ENCODE peak calls at places on chromosomes 2 and 18, in five cellular contexts. R is PC-3, D is HCT116, T is neural progenitor cell, J is GM23338. S is an unnamed sample.
A peak's percentile ranks its signal among the peaks of the same experiment; 100 is the strongest.

GRCh38 chr2:75053484-75054112 is 95.2 kb downstream of the POLE4 start:
- DNase-seq in R (peak; percentile 77), D (peak; percentile 36), T (peak; percentile 77), J (peak; percentile 92), S (peak; percentile 70)

GRCh38 chr2:27710640-27711430 is 47.1 kb downstream of the SLC4A1AP start:
- DNase-seq in R (no peak), D (no peak), T (no peak), J (no peak), S (no peak)

GRCh38 chr2:215022418-215022817 is 116.0 kb downstream of the ABCA12 start:
- DNase-seq in R (peak; percentile 13), D (no peak), T (no peak), J (peak; percentile 9), S (no peak)

GRCh38 chr2:170271340-170271739 is 93.4 kb downstream of the MYO3B start:
- DNase-seq in R (no peak), D (no peak), T (no peak), J (no peak), S (no peak)

GRCh38 chr2:224546926-224547325 is 38.2 kb downstream of the CUL3 start:
- DNase-seq in R (no peak), D (no peak), T (no peak), J (no peak), S (no peak)

GRCh38 chr2:170502400-170503135 is 212.6 kb upstream of the SP5 start:
- DNase-seq in R (no peak), D (no peak), T (peak; percentile 13), J (peak; percentile 72), S (no peak)

GRCh38 chr2:126855606-126856005 is 43.1 kb upstream of the TEX51 start:
- DNase-seq in R (no peak), D (no peak), T (no peak), J (no peak), S (no peak)

GRCh38 chr2:166179201-166179600 is 51.4 kb upstream of the SCN1A start:
- DNase-seq in R (peak; percentile 62), D (no peak), T (no peak), J (no peak), S (no peak)

GRCh38 chr2:202721621-202722020 is 86.9 kb downstream of the FAM117B start:
- DNase-seq in R (no peak), D (no peak), T (no peak), J (peak; percentile 26), S (peak; percentile 30)

GRCh38 chr2:172232638-172233253 is 130.0 kb upstream of the DLX2 start:
- DNase-seq in R (no peak), D (no peak), T (no peak), J (no peak), S (no peak)

GRCh38 chr18:9608298-9608697 is 6.1 kb downstream of the PPP4R1 start:
- DNase-seq in R (no peak), D (no peak), T (no peak), J (no peak), S (no peak)

GRCh38 chr2:8799004-8799403 is 38.4 kb downstream of the KIDINS220 start:
- DNase-seq in R (no peak), D (no peak), T (no peak), J (no peak), S (no peak)

GRCh38 chr2:8158714-8159113 is 523.1 kb upstream of the ID2 start:
- DNase-seq in R (no peak), D (no peak), T (no peak), J (peak; percentile 13), S (no peak)

GRCh38 chr2:68196120-68196716 is 38.5 kb downstream of the PNO1 start:
- DNase-seq in R (peak; percentile 76), D (no peak), T (peak; percentile 50), J (peak; percentile 55), S (peak; percentile 40)

GRCh38 chr18:10851824-10852225 is 297.5 kb downstream of the PIEZO2 start:
- DNase-seq in R (peak; percentile 75), D (peak; percentile 27), T (peak; percentile 62), J (peak; percentile 78), S (peak; percentile 79)

GRCh38 chr2:163713534-163714311 is 22.1 kb downstream of the FIGN start:
- DNase-seq in R (no peak), D (no peak), T (peak; percentile 79), J (peak; percentile 47), S (no peak)

GRCh38 chr2:177078416-177078815 is 134.2 kb upstream of the HNRNPA3 start:
- DNase-seq in R (no peak), D (no peak), T (no peak), J (no peak), S (peak; percentile 5)

GRCh38 chr18:26700201-26700600 is 151.8 kb upstream of the KCTD1 start:
- DNase-seq in R (no peak), D (no peak), T (no peak), J (no peak), S (no peak)

GRCh38 chr18:26702023-26702422 is 153.7 kb upstream of the KCTD1 start:
- DNase-seq in R (no peak), D (no peak), T (no peak), J (no peak), S (no peak)

GRCh38 chr18:26700728-26701127 is 152.4 kb upstream of the KCTD1 start:
- DNase-seq in R (no peak), D (no peak), T (no peak), J (no peak), S (no peak)

GRCh38 chr18:26706796-26707406 is 158.5 kb upstream of the KCTD1 start:
- DNase-seq in R (no peak), D (no peak), T (no peak), J (no peak), S (no peak)

GRCh38 chr18:26703170-26703933 is 155.0 kb upstream of the KCTD1 start:
- DNase-seq in R (no peak), D (no peak), T (no peak), J (peak; percentile 52), S (peak; percentile 16)
- H3K4me3 ChIP-seq in R (no peak overlapping the region), D (no peak overlapping the region), T (no peak overlapping the region), J (no peak overlapping the region), S (no peak overlapping the region)

DNA sequence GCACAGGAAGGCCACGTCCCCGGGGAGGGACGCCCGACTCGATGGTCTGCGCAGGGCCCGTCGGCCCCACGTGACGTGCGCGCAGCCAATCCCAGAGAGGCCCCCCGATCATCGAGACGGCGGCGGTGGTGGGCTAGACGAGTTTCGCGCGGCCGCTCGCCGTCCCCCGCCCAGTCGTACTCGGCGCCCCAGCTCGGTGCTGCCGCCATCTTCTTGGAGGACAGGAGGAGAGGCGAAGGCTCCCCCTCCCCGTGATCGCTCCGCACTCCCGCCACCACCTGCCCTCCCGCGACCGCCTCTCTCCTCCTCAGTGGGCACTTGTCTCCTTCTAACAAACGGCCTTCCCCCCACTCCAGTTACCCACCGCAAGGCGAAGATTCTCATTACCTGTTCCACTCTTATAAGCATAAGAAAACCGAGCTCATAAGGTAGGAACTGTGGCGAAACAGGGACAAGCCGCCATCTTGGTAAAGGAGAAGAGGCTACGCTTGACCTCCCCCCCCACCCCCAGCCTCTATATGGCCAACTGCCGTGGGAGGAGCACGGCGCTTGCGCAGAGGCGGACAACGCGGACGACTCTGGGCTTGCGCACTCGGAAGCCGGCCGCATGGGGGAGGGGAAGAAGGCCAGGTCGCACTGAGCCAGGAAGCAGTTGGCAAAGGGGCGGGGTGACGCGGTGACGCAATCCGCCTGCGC is at the start of gene HDLBP:
- DNase-seq in R (peak; percentile 97), D (peak; percentile 97), T (peak; percentile 100), J (peak; percentile 99), S (peak; percentile 100)
- TF ChIP-seq CTCF in R (peak; percentile 58), D (no peak), T (peak; percentile 62), J (peak; percentile 59), S (peak; percentile 61)

DNA sequence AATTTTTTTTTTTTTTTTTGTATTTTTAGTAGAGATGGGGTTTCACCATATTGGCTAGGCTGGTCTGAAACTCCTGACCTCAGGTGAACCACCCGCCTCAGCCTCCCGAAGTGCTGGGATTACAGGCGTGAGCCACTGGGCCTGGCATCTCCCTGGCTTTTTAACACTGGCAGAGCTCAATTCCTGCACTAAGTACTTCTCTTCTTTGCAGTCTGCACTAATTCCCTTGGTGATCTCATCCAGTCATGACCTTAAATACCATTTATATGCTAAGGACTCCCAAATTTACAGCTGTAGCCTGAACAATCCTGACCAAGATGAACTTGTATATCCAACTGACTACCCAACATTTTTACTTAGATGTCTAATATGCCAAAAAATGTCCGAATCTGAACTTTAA is 10.2 kb downstream of the PREPL start:
- DNase-seq in R (no peak), D (no peak), T (no peak), J (peak; percentile 6), S (no peak)
- TF ChIP-seq EZH2phosphoT487 in R (no peak), D (no peak), T (no peak), J (no peak), S (no peak)

GRCh38 chr2:216693414-216694100 is 1.8 kb downstream of the IGFBP5 start:
- DNase-seq in R (no peak), D (no peak), T (peak; percentile 39), J (peak; percentile 22), S (no peak)

GRCh38 chr2:216694826-216695217 is 527 bp downstream of the IGFBP5 start:
- DNase-seq in R (no peak), D (no peak), T (peak; percentile 43), J (peak; percentile 39), S (no peak)

GRCh38 chr2:216692636-216693413 is 2.5 kb downstream of the IGFBP5 start:
- DNase-seq in R (peak; percentile 80), D (peak; percentile 38), T (peak; percentile 94), J (peak; percentile 84), S (peak; percentile 88)

GRCh38 chr2:216695401-216695821 is at the start of gene IGFBP5:
- DNase-seq in R (peak; percentile 81), D (no peak), T (peak; percentile 94), J (peak; percentile 94), S (peak; percentile 94)

DNA sequence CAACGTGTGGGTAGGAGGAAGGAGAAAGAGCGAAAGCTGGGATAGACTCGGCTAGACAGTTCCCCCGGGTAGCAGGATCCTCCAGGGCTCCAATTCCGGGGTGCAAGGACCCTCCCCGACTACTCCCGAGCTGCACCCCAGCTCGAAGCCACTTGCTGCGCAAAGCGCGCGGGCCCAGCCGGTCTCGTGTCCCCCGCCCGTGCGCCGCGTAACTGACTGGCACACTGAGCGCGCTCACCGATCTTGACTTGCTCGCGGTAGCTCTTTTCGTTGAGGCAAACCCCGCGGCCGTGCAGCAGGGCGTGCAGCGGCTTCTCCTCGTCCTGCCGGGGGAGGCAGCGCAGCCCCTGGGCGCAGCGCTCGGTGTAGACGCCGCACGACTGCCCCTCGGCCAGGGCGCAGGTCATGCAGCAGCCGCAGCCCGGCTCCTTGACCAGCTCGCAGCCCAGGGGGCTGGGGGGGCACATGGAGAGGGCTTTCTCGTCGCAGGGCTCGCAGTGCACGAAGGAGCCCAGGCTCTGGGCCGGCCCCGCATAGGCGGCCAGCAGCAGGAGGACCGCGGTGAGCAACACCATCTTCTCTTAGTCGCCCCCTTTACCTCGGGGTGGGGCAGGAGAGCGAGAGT is 1.0 kb downstream of the IGFBP5 start:
- DNase-seq in R (peak; percentile 54), D (no peak), T (peak; percentile 84), J (peak; percentile 84), S (peak; percentile 77)
- H3K4me3 ChIP-seq in R (peak overlapping the region; percentile 83), D (no peak overlapping the region), T (peak overlapping the region; percentile 80), J (peak overlapping the region; percentile 77), S (peak overlapping the region; percentile 61)

GRCh38 chr2:174035981-174036742 is 71.0 kb upstream of the SP3 start:
- DNase-seq in R (peak; percentile 61), D (no peak), T (no peak), J (peak; percentile 64), S (no peak)
- TF ChIP-seq CTCF in R (peak; percentile 26), D (peak; percentile 59), T (peak; percentile 41), J (peak; percentile 42), S (no peak)

GRCh38 chr2:234954551-234954992 is 2.8 kb downstream of the SH3BP4 start:
- DNase-seq in R (no peak), D (no peak), T (peak; percentile 64), J (peak; percentile 48), S (no peak)
- TF ChIP-seq EZH2phosphoT487 in R (no peak), D (no peak), T (no peak), J (no peak), S (no peak)

S was measured in hepatocyte.